ENCODE peak calls at places on chromosomes 12 and 14, in four cellular contexts. R is HCT116, T is pancreas, Y is HFF-Myc. O is an unnamed sample.

GRCh38 chr14:105525861-105526780 is at the start of gene TMEM121:
- DNase-seq in R (no peak), T (peak), Y (no peak), O (no peak)

GRCh38 chr14:105891221-105891602 is 364.8 kb downstream of the TMEM121 start:
- DNase-seq in R (no peak), T (peak), Y (no peak), O (no peak)

GRCh38 chr12:95788637-95789036 is 1.9 kb downstream of the NTN4 start:
- DNase-seq in R (no peak), T (no peak), Y (peak), O (no peak)

GRCh38 chr12:26109343-26109841 is 15.4 kb downstream of the BHLHE41 start:
- DNase-seq in R (no peak), T (no peak), Y (no peak), O (no peak)

GRCh38 chr12:29769162-29769820 is 14.5 kb downstream of the TMTC1 start:
- DNase-seq in R (no peak), T (no peak), Y (no peak), O (peak)

GRCh38 chr14:38502241-38502640 is 246.3 kb upstream of the CLEC14A start:
- DNase-seq in R (no peak), T (no peak), Y (no peak), O (no peak)

GRCh38 chr14:75069021-75069810 is at the start of gene ZC2HC1C:
- DNase-seq in R (peak), T (peak), Y (no peak), O (no peak)

GRCh38 chr12:130011611-130012385 is 108.0 kb upstream of the TMEM132D start:
- DNase-seq in R (no peak), T (no peak), Y (no peak), O (no peak)

GRCh38 chr12:113247123-113248045 is 26.1 kb downstream of the TPCN1 start:
- DNase-seq in R (no peak), T (no peak), Y (no peak), O (no peak)

GRCh38 chr14:34496007-34496678 is 34.1 kb upstream of the SPTSSA start:
- DNase-seq in R (no peak), T (no peak), Y (no peak), O (no peak)

GRCh38 chr12:114445401-114446323 is 39.7 kb upstream of the TBX5 start:
- DNase-seq in R (no peak), T (no peak), Y (no peak), O (no peak)

GRCh38 chr12:101875112-101875961 is 2.0 kb upstream of the DRAM1 start:
- DNase-seq in R (no peak), T (no peak), Y (no peak), O (no peak)

GRCh38 chr12:2813573-2814185 is 1.2 kb downstream of the ITFG2 start:
- DNase-seq in R (peak), T (no peak), Y (no peak), O (peak)

GRCh38 chr12:25056011-25056410 is 107.1 kb upstream of the BCAT1 start:
- DNase-seq in R (no peak), T (no peak), Y (no peak), O (no peak)

GRCh38 chr12:7832059-7832696 is 40.5 kb downstream of the SLC2A14 start:
- DNase-seq in R (peak), T (no peak), Y (peak), O (peak)

GRCh38 chr12:122659579-122659978 is 43.6 kb downstream of the HCAR2 start:
- DNase-seq in R (no peak), T (no peak), Y (no peak), O (no peak)

GRCh38 chr14:23078692-23079116 is 16.2 kb downstream of the ACIN1 start:
- DNase-seq in R (no peak), T (no peak), Y (no peak), O (peak)

GRCh38 chr14:93693914-93694313 is 94.4 kb downstream of the PRIMA1 start:
- DNase-seq in R (no peak), T (no peak), Y (no peak), O (no peak)

GRCh38 chr12:75479963-75480461 is 543 bp upstream of the GLIPR1 start:
- DNase-seq in R (no peak), T (no peak), Y (no peak), O (peak)

GRCh38 chr12:116172224-116172849 is 105.2 kb downstream of the MED13L start:
- DNase-seq in R (no peak), T (no peak), Y (no peak), O (no peak)

GRCh38 chr12:116171549-116171948 is 105.9 kb downstream of the MED13L start:
- DNase-seq in R (no peak), T (no peak), Y (no peak), O (no peak)

GRCh38 chr12:116177017-116177416 is 100.5 kb downstream of the MED13L start:
- DNase-seq in R (no peak), T (no peak), Y (no peak), O (no peak)

GRCh38 chr12:116179384-116179783 is 98.1 kb downstream of the MED13L start:
- DNase-seq in R (no peak), T (no peak), Y (no peak), O (no peak)

DNA sequence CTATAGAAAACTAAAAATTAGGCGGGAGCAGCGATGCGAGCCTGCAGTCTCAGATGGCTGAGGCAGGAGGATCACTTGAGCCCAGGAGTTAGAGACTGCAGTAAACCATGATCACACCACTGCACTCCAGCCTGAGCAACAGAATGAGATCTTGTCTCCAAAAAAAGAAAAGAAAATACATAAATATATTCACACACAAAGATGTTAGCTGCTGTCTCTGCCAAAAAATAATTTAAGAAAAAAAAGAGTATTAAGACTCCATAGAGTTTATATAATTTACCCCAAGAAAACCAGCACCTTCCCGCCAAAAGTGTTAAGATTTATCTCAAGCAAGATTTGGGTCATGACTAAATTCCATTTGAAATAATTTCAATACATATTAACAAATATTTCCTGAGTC is 102.6 kb downstream of the MED13L start:
- DNase-seq in R (no peak), T (no peak), Y (no peak), O (no peak)
- TF ChIP-seq CTCF in R (no peak), T (no peak), Y (no peak), O (no peak)

GRCh38 chr14:56474419-56475022 is 105.1 kb upstream of the TMEM260 start:
- DNase-seq in R (peak), T (no peak), Y (peak), O (no peak)
- TF ChIP-seq CTCF in R (peak), T (peak), Y (peak), O (peak)

GRCh38 chr12:1436015-1436414 is 158.4 kb downstream of the FBXL14 start:
- DNase-seq in R (no peak), T (no peak), Y (no peak), O (no peak)
- TF ChIP-seq CTCF in R (no peak), T (no peak), Y (no peak), O (no peak)

DNA sequence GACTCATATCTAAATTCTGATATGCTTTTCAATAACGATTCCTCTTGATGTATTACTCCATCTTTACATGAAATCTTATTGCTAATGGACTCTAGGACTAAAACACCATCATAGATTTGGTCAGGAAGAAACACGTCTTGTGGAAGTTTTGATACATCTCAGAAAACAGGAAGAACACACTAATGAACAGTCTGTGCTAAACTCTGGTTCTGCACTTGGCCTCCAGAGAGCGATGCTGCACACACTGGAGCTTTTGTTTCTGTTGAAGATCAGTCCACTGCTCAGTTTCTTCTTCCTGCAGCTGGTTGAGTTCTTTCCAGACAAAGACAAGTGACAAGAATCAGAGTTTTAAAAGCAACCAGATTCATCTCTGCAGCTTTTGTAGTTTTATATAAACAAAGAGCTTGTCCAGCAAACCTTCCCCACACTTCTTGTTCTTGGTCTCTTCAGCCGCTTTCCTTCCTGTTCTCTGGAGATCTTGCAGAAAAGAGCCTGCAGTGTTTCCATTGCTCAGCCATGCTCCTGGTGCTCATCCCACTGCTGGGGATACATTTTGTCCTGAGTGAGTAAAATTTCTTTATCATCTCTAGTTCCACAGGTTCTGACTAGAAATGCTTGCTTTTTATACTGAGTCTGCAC is 229.1 kb upstream of the OR4E1 start:
- DNase-seq in R (no peak), T (no peak), Y (no peak), O (no peak)
- TF ChIP-seq CTCF in R (no peak), T (no peak), Y (peak), O (no peak)

GRCh38 chr12:64253356-64253755 is 31.3 kb upstream of the KICS2 start:
- DNase-seq in R (no peak), T (no peak), Y (no peak), O (no peak)

GRCh38 chr12:64258576-64258975 is 36.5 kb upstream of the KICS2 start:
- DNase-seq in R (no peak), T (no peak), Y (no peak), O (no peak)

GRCh38 chr12:64252708-64253107 is 30.6 kb upstream of the KICS2 start:
- DNase-seq in R (no peak), T (no peak), Y (no peak), O (peak)

GRCh38 chr12:64255249-64255648 is 33.2 kb upstream of the KICS2 start:
- DNase-seq in R (no peak), T (no peak), Y (no peak), O (no peak)

GRCh38 chr12:64256166-64256800 is 34.2 kb upstream of the KICS2 start:
- DNase-seq in R (peak), T (no peak), Y (peak), O (peak)
- TF ChIP-seq CTCF in R (peak), T (peak), Y (peak), O (peak)

GRCh38 chr14:72291908-72292688 is 359.9 kb downstream of the RGS6 start:
- DNase-seq in R (peak), T (no peak), Y (peak), O (peak)
- TF ChIP-seq CTCF in R (peak), T (peak), Y (peak), O (peak)

GRCh38 chr14:72975776-72976175 is 49.5 kb downstream of the DCAF4 start:
- DNase-seq in R (no peak), T (no peak), Y (no peak), O (no peak)
- TF ChIP-seq CTCF in R (no peak), T (no peak), Y (peak), O (no peak)

GRCh38 chr12:124379938-124380754 is 85.3 kb downstream of the RFLNA start:
- DNase-seq in R (no peak), T (no peak), Y (no peak), O (no peak)
- TF ChIP-seq CTCF in R (no peak), T (no peak), Y (peak), O (peak)

DNA sequence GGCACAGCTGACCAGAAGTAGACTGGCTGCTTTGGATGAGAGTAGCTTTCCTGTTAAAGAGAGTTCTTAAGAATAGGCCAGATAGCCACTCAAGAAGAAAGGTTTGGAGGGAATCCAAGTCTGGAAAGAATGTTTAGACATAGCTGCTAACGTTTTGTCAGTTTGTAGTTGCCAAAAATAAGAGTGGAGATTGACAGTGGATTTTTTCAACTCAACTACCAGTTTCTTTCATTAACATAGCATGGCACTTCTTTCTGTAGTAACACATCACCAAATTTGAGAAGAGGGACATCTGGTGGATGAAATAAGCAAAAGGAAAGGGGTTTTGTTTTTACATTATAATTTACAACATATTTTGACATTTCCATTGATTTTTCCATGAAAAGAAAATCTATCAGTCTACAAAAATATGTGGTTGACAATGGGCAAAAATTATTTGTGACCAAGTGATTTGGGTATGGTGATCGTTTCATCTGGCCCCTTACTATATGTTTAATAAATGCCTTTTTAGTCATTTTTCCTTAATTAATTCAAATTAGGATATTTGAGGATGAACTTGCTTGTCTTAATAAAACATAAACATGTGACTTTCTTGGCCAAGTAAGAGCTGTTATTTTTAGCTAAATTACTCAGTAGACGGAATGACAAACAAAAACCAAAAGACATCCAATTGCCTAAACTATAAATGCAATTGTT is 71.1 kb downstream of the PTPRR start:
- DNase-seq in R (peak), T (no peak), Y (peak), O (no peak)
- TF ChIP-seq CTCF in R (peak), T (no peak), Y (no peak), O (peak)